ENCODE peak calls at places on chromosomes 16 and 17, in four cellular contexts. X is effector memory CD8-positive, alpha-beta T cell; A is AML-193; T is heart right ventricle. H is an unnamed sample.

GRCh38 chr17:30824002-30824355 is 513 bp downstream of the CRLF3 start:
- DNase-seq in A (no peak), T (peak), X (peak), H (peak)

GRCh38 chr16:30946671-30947532 is 2.0 kb upstream of the ORAI3 start:
- DNase-seq in T (no peak), A (no peak), X (no peak), H (no peak)

GRCh38 chr16:89670496-89671431 is 13.1 kb downstream of the SPATA33 start:
- DNase-seq in A (peak), X (no peak), T (no peak), H (no peak)

GRCh38 chr17:17783121-17783824 is 53.5 kb downstream of the SREBF1 start:
- DNase-seq in T (peak), X (peak), A (no peak), H (peak)

GRCh38 chr17:62824290-62825135 is 16.4 kb upstream of the MARCHF10 start:
- DNase-seq in A (no peak), X (no peak), T (no peak), H (peak)

GRCh38 chr17:61451538-61452300 is 503 bp upstream of the TBX4 start:
- DNase-seq in X (no peak), T (no peak), A (no peak), H (no peak)

GRCh38 chr17:42672038-42672437 is 4.8 kb downstream of the PLEKHH3 start:
- DNase-seq in X (no peak), A (no peak), T (no peak), H (no peak)

GRCh38 chr17:51260960-51261958 is 913 bp downstream of the UTP18 start:
- DNase-seq in A (peak), T (peak), X (peak), H (peak)

GRCh38 chr17:28756025-28756804 is 12.4 kb downstream of the TRAF4 start:
- DNase-seq in A (no peak), T (no peak), X (no peak), H (no peak)

H was measured in KBM-7.